ENCODE peak calls at places on chromosomes 5 and 9, in four cellular contexts. J is AG10803, R is brain microvascular endothelial cell, V is IMR-90. X is an unnamed sample.
A peak's percentile ranks its signal among the peaks of the same experiment; 100 is the strongest.

GRCh38 chr5:54135042-54135441 is 175.3 kb downstream of the ARL15 start:
- DNase-seq in R (peak; percentile 39), V (peak; percentile 48), J (peak; percentile 50), X (peak; percentile 68)

GRCh38 chr5:93186031-93186682 is 394.9 kb downstream of the NR2F1-AS1 start:
- DNase-seq in R (peak; percentile 73), J (peak; percentile 68), V (peak; percentile 89), X (peak; percentile 85)

GRCh38 chr5:95839658-95840057 is 17.1 kb upstream of the GLRX start:
- DNase-seq in R (no peak), V (no peak), J (no peak), X (no peak)

GRCh38 chr9:16257604-16258003 is 612.9 kb downstream of the BNC2 start:
- DNase-seq in J (no peak), V (no peak), R (no peak), X (peak; percentile 44)

GRCh38 chr9:15018238-15018637 is 108.0 kb upstream of the FREM1 start:
- DNase-seq in R (no peak), V (no peak), J (no peak), X (no peak)

GRCh38 chr9:38393128-38393809 is 767 bp downstream of the ALDH1B1 start:
- DNase-seq in V (no peak), J (peak; percentile 12), R (no peak), X (peak; percentile 27)

GRCh38 chr5:71700803-71701202 is 18.3 kb upstream of the CARTPT start:
- DNase-seq in R (no peak), V (no peak), J (no peak), X (no peak)

GRCh38 chr9:76203373-76203772 is 190.9 kb downstream of the RFK start:
- DNase-seq in J (no peak), V (no peak), R (no peak), X (peak; percentile 21)

GRCh38 chr9:12695474-12695873 is 2.3 kb downstream of the TYRP1 start:
- DNase-seq in R (no peak), V (no peak), J (peak; percentile 3), X (peak; percentile 10)

GRCh38 chr5:146667633-146668032 is 151.6 kb upstream of the GPR151 start:
- DNase-seq in J (peak; percentile 3), V (peak; percentile 47), R (peak; percentile 2), X (no peak)

GRCh38 chr5:134046330-134046729 is 41.6 kb upstream of the VDAC1 start:
- DNase-seq in J (no peak), R (no peak), V (no peak), X (no peak)

GRCh38 chr9:70625078-70625477 is 210.6 kb upstream of the KLF9 start:
- DNase-seq in V (no peak), J (no peak), R (no peak), X (no peak)

DNA sequence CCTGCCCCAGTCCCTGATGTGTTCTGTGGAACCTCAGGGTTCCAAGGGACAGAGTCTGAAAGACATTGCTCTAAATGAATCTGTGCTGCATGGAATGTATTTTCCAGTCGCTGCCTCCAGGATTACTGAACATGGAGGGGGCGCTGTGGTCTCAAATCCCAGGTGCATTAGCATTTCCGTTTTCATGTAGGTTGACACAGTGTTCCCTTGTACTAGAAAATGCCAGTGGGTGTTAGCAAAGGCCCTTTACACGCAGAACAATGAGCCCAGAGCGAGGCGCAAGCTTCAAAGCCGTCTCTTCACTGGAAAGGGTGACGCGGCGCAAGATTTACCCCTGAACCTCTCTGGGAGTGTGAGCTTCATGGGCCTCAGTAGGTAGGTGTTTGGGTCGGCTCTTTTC is 308.3 kb downstream of the SLIT3 start:
- DNase-seq in V (no peak), R (no peak), J (no peak), X (no peak)
- TF ChIP-seq CTCF in V (no peak), R (peak; percentile 64), J (peak; percentile 26), X (peak; percentile 10)

GRCh38 chr5:159210846-159211245 is 1.5 kb upstream of the RNF145 start:
- DNase-seq in R (no peak), J (no peak), V (no peak), X (no peak)

GRCh38 chr5:159211712-159212111 is 2.4 kb upstream of the RNF145 start:
- DNase-seq in R (no peak), V (no peak), J (no peak), X (no peak)

GRCh38 chr5:159208508-159209437 is 580 bp downstream of the RNF145 start:
- DNase-seq in V (peak; percentile 28), J (peak; percentile 48), R (no peak), X (no peak)

GRCh38 chr5:159209438-159210305 is at the start of gene RNF145:
- DNase-seq in R (peak; percentile 83), V (peak; percentile 86), J (peak; percentile 77), X (peak; percentile 95)

GRCh38 chr5:159210306-159210722 is 961 bp upstream of the RNF145 start:
- DNase-seq in R (no peak), J (no peak), V (no peak), X (no peak)
- H3K4me3 ChIP-seq in R (no peak overlapping the region), J (no peak overlapping the region), V (no peak overlapping the region), X (no peak overlapping the region)

DNA sequence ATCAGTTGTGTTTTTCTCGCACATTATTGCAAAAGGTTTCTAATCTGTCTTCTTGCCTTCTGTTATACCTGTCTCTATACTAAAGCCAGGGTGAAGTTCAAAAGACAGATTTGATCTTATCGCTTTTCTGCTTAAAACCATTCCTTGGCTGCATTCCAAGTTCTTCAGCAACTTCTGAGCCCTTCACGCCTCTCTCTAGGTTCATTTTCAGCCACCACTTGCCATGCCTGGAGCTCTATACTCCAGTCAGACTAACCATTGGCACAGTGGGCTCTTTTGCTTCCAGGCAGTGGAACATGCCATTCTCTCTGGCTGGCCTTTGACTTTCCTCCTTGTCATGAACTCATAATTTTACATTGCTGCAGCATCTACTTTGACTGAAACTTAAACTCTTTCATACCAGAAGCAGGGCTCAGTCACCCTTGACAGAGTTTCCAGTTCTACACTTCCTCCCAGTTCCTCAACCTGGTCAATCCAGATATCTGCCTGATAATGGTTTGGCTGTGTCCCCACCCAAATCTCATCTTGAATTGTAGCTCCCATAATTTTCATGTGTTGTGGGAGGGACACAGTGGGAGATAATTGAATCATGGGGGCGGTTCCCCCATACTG is 114.5 kb downstream of the SLC12A2 start:
- DNase-seq in V (no peak), R (no peak), J (no peak), X (no peak)
- TF ChIP-seq CTCF in V (no peak), R (no peak), J (no peak), X (no peak)

GRCh38 chr9:99135498-99135897 is 30.6 kb downstream of the TGFBR1 start:
- DNase-seq in V (no peak), R (no peak), J (no peak), X (no peak)
- H3K4me3 ChIP-seq in V (no peak overlapping the region), R (no peak overlapping the region), J (no peak overlapping the region), X (no peak overlapping the region)

GRCh38 chr9:108836319-108836718 is 19.5 kb downstream of the ACTL7B start:
- DNase-seq in V (no peak), R (no peak), J (no peak), X (no peak)
- TF ChIP-seq CTCF in V (no peak), R (no peak), J (no peak), X (no peak)

DNA sequence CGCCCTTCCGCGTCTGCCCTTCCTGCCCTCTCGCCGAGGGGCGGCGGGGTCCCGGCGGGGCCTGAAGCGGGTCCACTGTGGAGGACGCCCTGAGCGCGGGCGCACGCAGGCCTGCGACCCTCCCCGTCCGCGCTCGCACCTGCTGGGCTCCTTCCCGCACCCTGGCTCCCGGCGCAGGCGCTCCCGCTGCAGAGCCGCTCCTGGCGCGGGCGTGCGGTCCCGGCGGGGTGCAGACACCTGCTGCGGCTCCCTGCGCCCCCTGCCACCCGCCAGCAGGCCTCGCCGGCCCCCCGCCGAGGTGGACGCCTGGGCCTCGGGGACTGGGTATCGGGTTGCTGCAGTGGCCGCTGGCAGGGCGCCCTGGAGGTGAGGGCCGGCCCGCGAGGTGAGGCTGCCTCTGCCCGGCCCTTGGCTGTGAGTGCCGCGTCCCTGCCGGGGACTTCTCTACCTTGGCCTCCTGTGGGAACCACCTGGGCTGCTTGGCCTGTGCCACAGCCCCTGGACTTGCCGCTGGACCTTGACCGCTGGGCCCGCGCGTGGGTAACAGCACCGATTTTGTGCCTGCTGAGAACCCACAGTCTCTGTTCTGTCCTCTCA is 617 bp downstream of the ARRDC1 start:
- DNase-seq in J (no peak), V (no peak), R (no peak), X (peak; percentile 44)
- H3K4me3 ChIP-seq in J (peak overlapping the region; percentile 63), V (peak overlapping the region; percentile 84), R (peak overlapping the region; percentile 56), X (peak overlapping the region; percentile 64)

GRCh38 chr5:151684690-151685361 is 1.9 kb downstream of the SPARC start:
- DNase-seq in J (peak; percentile 97), V (peak; percentile 97), R (peak; percentile 94), X (peak; percentile 95)
- TF ChIP-seq CTCF in J (peak; percentile 60), V (peak; percentile 37), R (peak; percentile 45), X (peak; percentile 36)

GRCh38 chr9:124403246-124403645 is 12.0 kb downstream of the PSMB7 start:
- DNase-seq in J (no peak), R (no peak), V (no peak), X (no peak)

GRCh38 chr9:124399323-124399962 is 15.8 kb downstream of the PSMB7 start:
- DNase-seq in R (peak; percentile 18), V (peak; percentile 67), J (peak; percentile 75), X (peak; percentile 74)

GRCh38 chr9:124395826-124396225 is 19.4 kb downstream of the PSMB7 start:
- DNase-seq in R (no peak), V (peak; percentile 46), J (no peak), X (no peak)

GRCh38 chr9:124398191-124398590 is 17.1 kb downstream of the PSMB7 start:
- DNase-seq in J (no peak), R (no peak), V (no peak), X (no peak)

GRCh38 chr9:124399999-124400940 is 15.0 kb downstream of the PSMB7 start:
- DNase-seq in V (peak; percentile 44), R (no peak), J (no peak), X (peak; percentile 47)
- H3K4me3 ChIP-seq in V (no peak overlapping the region), R (no peak overlapping the region), J (peak overlapping the region; percentile 10), X (no peak overlapping the region)

GRCh38 chr9:116928884-116929283 is 241.8 kb downstream of the TRIM32 start:
- DNase-seq in R (no peak), V (no peak), J (no peak), X (no peak)
- TF ChIP-seq CTCF in R (no peak), V (no peak), J (no peak), X (no peak)

X was measured in foreskin fibroblast.